ENCODE peak calls at places on chromosome 22, in five cellular contexts. One of them, this sample, is unnamed.

GRCh38 chr22:29070490-29070889 is 2.3 kb upstream of the KREMEN1 start:
- DNase-seq in Peyer's patch: no peak
- DNase-seq in IMR-90: no peak
- DNase-seq in prostate gland: no peak
- DNase-seq in transverse colon: no peak
- DNase-seq in this sample: no peak

GRCh38 chr22:46990937-46991520 is 228.6 kb downstream of the TBC1D22A start:
- DNase-seq in IMR-90: no peak
- DNase-seq in Peyer's patch: no peak
- DNase-seq in transverse colon: no peak
- DNase-seq in prostate gland: no peak
- DNase-seq in this sample: peak

GRCh38 chr22:32957093-32957835 is 100.9 kb downstream of the SYN3 start:
- DNase-seq in IMR-90: no peak
- DNase-seq in Peyer's patch: no peak
- DNase-seq in transverse colon: no peak
- DNase-seq in prostate gland: no peak
- DNase-seq in this sample: no peak

GRCh38 chr22:45007247-45007945 is 2.4 kb downstream of the PHF21B start:
- DNase-seq in IMR-90: peak
- DNase-seq in prostate gland: peak
- DNase-seq in Peyer's patch: no peak
- DNase-seq in transverse colon: no peak
- DNase-seq in this sample: peak

GRCh38 chr22:19629331-19629719 is 85.0 kb upstream of the SEPTIN5 start:
- DNase-seq in transverse colon: no peak
- DNase-seq in prostate gland: no peak
- DNase-seq in Peyer's patch: peak
- DNase-seq in IMR-90: no peak
- DNase-seq in this sample: no peak

GRCh38 chr22:47355776-47356432 is 593.5 kb downstream of the TBC1D22A start:
- DNase-seq in IMR-90: no peak
- DNase-seq in prostate gland: no peak
- DNase-seq in Peyer's patch: no peak
- DNase-seq in transverse colon: no peak
- DNase-seq in this sample: no peak

GRCh38 chr22:50710221-50710620 is 27.8 kb upstream of the ACR start:
- DNase-seq in prostate gland: no peak
- DNase-seq in transverse colon: no peak
- DNase-seq in Peyer's patch: no peak
- DNase-seq in IMR-90: no peak
- DNase-seq in this sample: no peak

GRCh38 chr22:44907765-44908737 is 101.8 kb downstream of the PHF21B start:
- DNase-seq in prostate gland: no peak
- DNase-seq in transverse colon: no peak
- DNase-seq in Peyer's patch: peak
- DNase-seq in IMR-90: no peak
- DNase-seq in this sample: no peak

GRCh38 chr22:46761539-46762237 is 762 bp upstream of the TBC1D22A start:
- DNase-seq in transverse colon: no peak
- DNase-seq in Peyer's patch: no peak
- DNase-seq in prostate gland: no peak
- DNase-seq in IMR-90: peak
- DNase-seq in this sample: no peak

GRCh38 chr22:47381240-47381639 is 618.8 kb downstream of the TBC1D22A start:
- DNase-seq in IMR-90: no peak
- DNase-seq in Peyer's patch: peak
- DNase-seq in transverse colon: no peak
- DNase-seq in prostate gland: no peak
- DNase-seq in this sample: no peak

GRCh38 chr22:19011075-19011474 is 75.0 kb upstream of the PRODH start:
- DNase-seq in IMR-90: no peak
- DNase-seq in prostate gland: no peak
- DNase-seq in Peyer's patch: no peak
- DNase-seq in transverse colon: no peak
- DNase-seq in this sample: no peak

GRCh38 chr22:26174280-26174679 is 5.0 kb downstream of the SEZ6L start:
- DNase-seq in IMR-90: no peak
- DNase-seq in Peyer's patch: no peak
- DNase-seq in prostate gland: no peak
- DNase-seq in transverse colon: no peak
- DNase-seq in this sample: no peak

GRCh38 chr22:41619979-41620645 is 731 bp downstream of the DESI1 start:
- DNase-seq in prostate gland: peak
- DNase-seq in transverse colon: peak
- DNase-seq in Peyer's patch: peak
- DNase-seq in IMR-90: no peak
- DNase-seq in this sample: peak

GRCh38 chr22:38802671-38803121 is 8.8 kb upstream of the DNAL4 start:
- DNase-seq in prostate gland: peak
- DNase-seq in Peyer's patch: peak
- DNase-seq in transverse colon: peak
- DNase-seq in IMR-90: peak
- DNase-seq in this sample: no peak

GRCh38 chr22:38798496-38798895 is 4.6 kb upstream of the DNAL4 start:
- DNase-seq in prostate gland: no peak
- DNase-seq in transverse colon: no peak
- DNase-seq in Peyer's patch: no peak
- DNase-seq in IMR-90: no peak
- DNase-seq in this sample: no peak

GRCh38 chr22:38795569-38795968 is 1.6 kb upstream of the DNAL4 start:
- DNase-seq in prostate gland: no peak
- DNase-seq in transverse colon: no peak
- DNase-seq in IMR-90: no peak
- DNase-seq in Peyer's patch: no peak
- DNase-seq in this sample: no peak

GRCh38 chr22:38796262-38796957 is 2.5 kb upstream of the DNAL4 start:
- DNase-seq in transverse colon: no peak
- DNase-seq in IMR-90: no peak
- DNase-seq in prostate gland: no peak
- DNase-seq in Peyer's patch: no peak
- DNase-seq in this sample: no peak

GRCh38 chr22:38799265-38800002 is 5.5 kb upstream of the DNAL4 start:
- DNase-seq in prostate gland: no peak
- DNase-seq in transverse colon: no peak
- DNase-seq in Peyer's patch: no peak
- DNase-seq in IMR-90: peak
- DNase-seq in this sample: no peak
- TF ChIP-seq CTCF in prostate gland: no peak
- TF ChIP-seq CTCF in transverse colon: no peak
- TF ChIP-seq CTCF in Peyer's patch: no peak
- TF ChIP-seq CTCF in IMR-90: no peak
- TF ChIP-seq CTCF in this sample: no peak

DNA sequence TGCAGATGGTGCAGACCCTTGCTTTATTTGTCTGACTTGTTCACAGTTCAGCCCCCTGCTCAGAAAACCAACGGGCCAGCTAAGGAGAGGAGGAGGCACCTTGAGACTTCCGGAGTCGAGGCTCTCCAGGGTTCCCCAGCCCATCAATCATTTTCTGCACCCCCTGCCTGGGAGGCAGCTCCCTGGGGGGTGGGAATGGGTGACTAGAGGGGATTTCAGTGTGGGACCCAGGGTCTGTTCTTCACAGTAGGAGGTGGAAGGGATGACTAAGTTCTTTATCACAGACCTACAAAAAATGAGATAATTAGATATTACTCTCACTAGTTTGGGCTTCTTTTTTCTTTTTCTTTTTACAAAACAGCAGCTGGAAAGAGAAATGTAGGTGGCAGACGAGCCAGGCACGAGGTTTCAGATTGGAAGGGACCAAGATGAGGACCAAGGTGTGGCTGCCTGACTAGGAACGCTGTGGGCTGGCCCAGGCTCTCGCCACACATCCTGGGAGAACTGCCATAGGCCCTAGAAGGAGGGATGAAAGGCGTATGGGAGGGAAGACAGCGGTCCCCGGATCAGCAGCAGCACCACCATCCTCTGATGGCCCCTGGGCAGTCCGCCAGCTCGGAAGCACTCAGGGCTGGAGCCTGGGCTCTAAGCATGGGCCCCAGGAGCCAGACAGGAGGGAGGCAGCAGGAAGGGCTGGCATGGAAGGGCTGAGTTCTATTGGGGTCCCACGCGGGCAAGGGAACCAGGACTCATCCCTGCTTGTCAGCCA is 14.2 kb downstream of the TXN2 start:
- DNase-seq in IMR-90: peak
- DNase-seq in transverse colon: no peak
- DNase-seq in prostate gland: no peak
- DNase-seq in Peyer's patch: no peak
- DNase-seq in this sample: no peak
- H3K27ac ChIP-seq in IMR-90: peak
- H3K27ac ChIP-seq in transverse colon: peak
- H3K27ac ChIP-seq in prostate gland: peak
- H3K27ac ChIP-seq in Peyer's patch: peak
- H3K27ac ChIP-seq in this sample: no peak

GRCh38 chr22:21980547-21980946 is 2.0 kb downstream of the TOP3B start:
- DNase-seq in Peyer's patch: no peak
- DNase-seq in prostate gland: no peak
- DNase-seq in transverse colon: no peak
- DNase-seq in IMR-90: no peak
- DNase-seq in this sample: no peak

GRCh38 chr22:21984793-21985192 is 2.2 kb upstream of the TOP3B start:
- DNase-seq in transverse colon: no peak
- DNase-seq in IMR-90: peak
- DNase-seq in Peyer's patch: no peak
- DNase-seq in prostate gland: no peak
- DNase-seq in this sample: no peak

GRCh38 chr22:21985214-21985613 is 2.6 kb upstream of the TOP3B start:
- DNase-seq in prostate gland: no peak
- DNase-seq in IMR-90: no peak
- DNase-seq in Peyer's patch: no peak
- DNase-seq in transverse colon: no peak
- DNase-seq in this sample: no peak

GRCh38 chr22:21981874-21982273 is 713 bp downstream of the TOP3B start:
- DNase-seq in Peyer's patch: no peak
- DNase-seq in transverse colon: no peak
- DNase-seq in IMR-90: no peak
- DNase-seq in prostate gland: no peak
- DNase-seq in this sample: no peak

GRCh38 chr22:21982338-21982965 is at the start of gene TOP3B:
- DNase-seq in transverse colon: peak
- DNase-seq in Peyer's patch: peak
- DNase-seq in IMR-90: peak
- DNase-seq in prostate gland: peak
- DNase-seq in this sample: peak
- TF ChIP-seq POLR2A in transverse colon: peak
- TF ChIP-seq POLR2A in Peyer's patch: peak
- TF ChIP-seq POLR2A in IMR-90: peak
- TF ChIP-seq POLR2A in prostate gland: no peak
- TF ChIP-seq POLR2A in this sample: peak

DNA sequence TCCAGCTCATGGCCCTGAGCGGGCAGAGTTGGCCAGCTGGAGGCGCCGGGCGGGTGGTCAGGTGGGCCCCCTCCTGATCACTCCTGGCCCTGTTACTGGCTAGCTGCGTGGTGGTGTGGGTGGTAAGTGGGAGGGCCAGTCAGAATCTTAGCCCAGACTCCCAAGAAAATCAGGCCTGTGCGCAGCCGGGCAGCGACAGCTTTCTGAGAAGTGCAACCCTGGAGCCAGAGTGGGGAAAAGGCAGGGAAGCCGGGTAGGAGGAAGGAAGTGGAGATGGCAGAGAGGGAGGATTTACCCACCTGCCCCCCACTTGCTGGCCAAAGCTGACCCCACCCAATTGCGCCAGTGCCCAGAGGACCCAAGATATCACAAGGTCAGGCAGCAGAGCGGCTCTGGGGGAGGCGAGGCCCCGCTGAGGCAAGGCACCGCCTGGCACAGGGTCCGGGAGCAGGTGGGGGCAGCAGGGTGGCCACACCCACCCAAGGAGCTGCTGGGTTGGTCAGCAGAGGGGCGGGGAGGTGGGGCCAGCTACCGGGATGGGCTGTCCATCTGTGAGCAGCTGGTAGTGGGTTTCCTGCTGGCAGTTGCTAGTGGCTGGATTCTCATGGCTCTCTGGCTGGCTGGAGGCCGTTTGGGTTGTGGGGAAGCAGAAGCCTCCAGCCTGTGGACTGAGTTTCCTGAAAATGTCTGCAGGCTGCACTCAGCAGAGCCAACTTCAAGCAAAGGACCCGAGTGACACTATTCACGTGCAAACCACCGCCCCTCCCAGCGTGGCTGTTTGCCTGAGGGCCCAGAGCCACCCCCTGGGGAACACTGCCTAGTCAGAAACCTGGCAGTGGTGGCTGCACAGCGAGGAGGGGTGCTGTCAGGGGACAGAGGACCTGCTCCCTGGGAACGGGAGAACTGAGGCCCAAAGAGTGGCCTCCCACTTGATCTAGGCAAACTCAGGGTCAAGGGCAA is 196.3 kb downstream of the IGLL1 start:
- DNase-seq in prostate gland: no peak
- DNase-seq in transverse colon: no peak
- DNase-seq in Peyer's patch: no peak
- DNase-seq in IMR-90: no peak
- DNase-seq in this sample: peak
- TF ChIP-seq CTCF in prostate gland: no peak
- TF ChIP-seq CTCF in transverse colon: no peak
- TF ChIP-seq CTCF in Peyer's patch: no peak
- TF ChIP-seq CTCF in IMR-90: no peak
- TF ChIP-seq CTCF in this sample: no peak

DNA sequence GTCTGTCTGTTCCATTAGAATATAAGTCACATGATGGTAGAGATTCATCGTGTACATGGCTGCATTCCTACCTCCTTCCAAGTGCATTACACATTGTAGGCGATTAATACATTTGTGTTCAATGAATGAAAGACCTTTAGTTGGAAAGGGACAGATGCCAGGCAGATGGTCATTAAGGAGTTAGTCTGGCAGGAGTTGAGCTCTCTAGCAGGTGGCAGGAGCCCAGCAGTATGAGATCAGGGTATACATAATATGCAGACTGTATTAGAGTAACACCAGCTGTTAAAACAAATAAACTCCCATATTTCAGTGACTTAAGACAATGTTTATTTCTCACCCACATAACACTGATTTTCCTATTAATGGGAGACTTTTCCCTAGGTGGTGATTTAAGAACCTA is 147.7 kb upstream of the LARGE1 start:
- DNase-seq in Peyer's patch: no peak
- DNase-seq in prostate gland: no peak
- DNase-seq in transverse colon: no peak
- DNase-seq in IMR-90: no peak
- DNase-seq in this sample: no peak
- H3K27ac ChIP-seq in Peyer's patch: no peak
- H3K27ac ChIP-seq in prostate gland: no peak
- H3K27ac ChIP-seq in transverse colon: no peak
- H3K27ac ChIP-seq in IMR-90: no peak
- H3K27ac ChIP-seq in this sample: no peak

GRCh38 chr22:24420072-24420976 is 7.1 kb upstream of the ADORA2A start:
- DNase-seq in IMR-90: no peak
- DNase-seq in transverse colon: no peak
- DNase-seq in Peyer's patch: no peak
- DNase-seq in prostate gland: no peak
- DNase-seq in this sample: no peak
- TF ChIP-seq POLR2A in IMR-90: no peak
- TF ChIP-seq POLR2A in transverse colon: no peak
- TF ChIP-seq POLR2A in Peyer's patch: no peak
- TF ChIP-seq POLR2A in prostate gland: no peak
- TF ChIP-seq POLR2A in this sample: no peak